ENCODE peak calls at places on chromosomes 11 and 22, in four cellular contexts. One of them, this sample, is unnamed.

GRCh38 chr11:19253149-19253540 is 12.4 kb upstream of the E2F8 start:
- DNase-seq in Right ventricle myocardium superior: no peak
- DNase-seq in nucleus accumbens: no peak
- DNase-seq in GDM1: no peak
- DNase-seq in this sample: no peak

GRCh38 chr11:44839458-44840084 is 111.1 kb downstream of the TP53I11 start:
- DNase-seq in nucleus accumbens: no peak
- DNase-seq in GDM1: no peak
- DNase-seq in Right ventricle myocardium superior: no peak
- DNase-seq in this sample: no peak

GRCh38 chr11:64566042-64566914 is 24.7 kb upstream of the SLC22A12 start:
- DNase-seq in GDM1: no peak
- DNase-seq in nucleus accumbens: no peak
- DNase-seq in Right ventricle myocardium superior: no peak
- DNase-seq in this sample: no peak

GRCh38 chr11:60710482-60710881 is 11.1 kb downstream of the MS4A8 start:
- DNase-seq in GDM1: no peak
- DNase-seq in nucleus accumbens: no peak
- DNase-seq in Right ventricle myocardium superior: no peak
- DNase-seq in this sample: no peak

GRCh38 chr11:42205518-42205917 is 746.1 kb upstream of the LRRC4C start:
- DNase-seq in GDM1: no peak
- DNase-seq in nucleus accumbens: no peak
- DNase-seq in Right ventricle myocardium superior: no peak
- DNase-seq in this sample: no peak

GRCh38 chr11:121555172-121555571 is 102.4 kb upstream of the SORL1-AS1 start:
- DNase-seq in Right ventricle myocardium superior: no peak
- DNase-seq in nucleus accumbens: no peak
- DNase-seq in GDM1: no peak
- DNase-seq in this sample: no peak

GRCh38 chr11:13007702-13008435 is 1.2 kb upstream of the RASSF10 start:
- DNase-seq in nucleus accumbens: no peak
- DNase-seq in GDM1: no peak
- DNase-seq in Right ventricle myocardium superior: no peak
- DNase-seq in this sample: no peak

GRCh38 chr11:108851781-108852180 is 186.9 kb downstream of the DDX10 start:
- DNase-seq in nucleus accumbens: no peak
- DNase-seq in Right ventricle myocardium superior: no peak
- DNase-seq in GDM1: no peak
- DNase-seq in this sample: no peak

GRCh38 chr11:108591893-108592292 is 1.7 kb downstream of the EXPH5 start:
- DNase-seq in GDM1: no peak
- DNase-seq in nucleus accumbens: no peak
- DNase-seq in Right ventricle myocardium superior: no peak
- DNase-seq in this sample: no peak

GRCh38 chr22:49306632-49306975 is 521.1 kb downstream of the BRD1 start:
- DNase-seq in GDM1: no peak
- DNase-seq in Right ventricle myocardium superior: peak; percentile 30
- DNase-seq in nucleus accumbens: no peak
- DNase-seq in this sample: no peak

GRCh38 chr11:114257621-114258558 is 38.3 kb upstream of the NNMT start:
- DNase-seq in Right ventricle myocardium superior: peak; percentile 86
- DNase-seq in nucleus accumbens: no peak
- DNase-seq in GDM1: no peak
- DNase-seq in this sample: peak; percentile 39

GRCh38 chr11:67656278-67656922 is 5.9 kb upstream of the ACY3 start:
- DNase-seq in GDM1: peak; percentile 46
- DNase-seq in Right ventricle myocardium superior: no peak
- DNase-seq in nucleus accumbens: no peak
- DNase-seq in this sample: peak; percentile 3

GRCh38 chr11:45517171-45517770 is 148.2 kb downstream of the CHST1 start:
- DNase-seq in nucleus accumbens: no peak
- DNase-seq in Right ventricle myocardium superior: no peak
- DNase-seq in GDM1: no peak
- DNase-seq in this sample: no peak

GRCh38 chr22:29379258-29379657 is 9.1 kb downstream of the AP1B1 start:
- DNase-seq in GDM1: no peak
- DNase-seq in Right ventricle myocardium superior: no peak
- DNase-seq in nucleus accumbens: no peak
- DNase-seq in this sample: no peak

GRCh38 chr11:17386331-17387084 is 2.0 kb downstream of the KCNJ11 start:
- DNase-seq in GDM1: peak; percentile 38
- DNase-seq in nucleus accumbens: no peak
- DNase-seq in Right ventricle myocardium superior: peak; percentile 65
- DNase-seq in this sample: peak; percentile 83

GRCh38 chr11:15873501-15873900 is 482.8 kb downstream of the SOX6 start:
- DNase-seq in GDM1: no peak
- DNase-seq in nucleus accumbens: no peak
- DNase-seq in Right ventricle myocardium superior: no peak
- DNase-seq in this sample: no peak

GRCh38 chr11:11432621-11433319 is 79.7 kb upstream of the CSNK2A3 start:
- DNase-seq in GDM1: no peak
- DNase-seq in nucleus accumbens: no peak
- DNase-seq in Right ventricle myocardium superior: no peak
- DNase-seq in this sample: no peak

GRCh38 chr11:6655790-6656580 is at the start of gene DCHS1:
- DNase-seq in Right ventricle myocardium superior: peak; percentile 70
- DNase-seq in GDM1: no peak
- DNase-seq in nucleus accumbens: no peak
- DNase-seq in this sample: peak; percentile 70

GRCh38 chr11:39810358-39810757 is 1649.1 kb downstream of the LRRC4C start:
- DNase-seq in nucleus accumbens: no peak
- DNase-seq in GDM1: no peak
- DNase-seq in Right ventricle myocardium superior: no peak
- DNase-seq in this sample: no peak

GRCh38 chr11:58466293-58466692 is 24.3 kb upstream of the OR5B12 start:
- DNase-seq in Right ventricle myocardium superior: no peak
- DNase-seq in GDM1: no peak
- DNase-seq in nucleus accumbens: no peak
- DNase-seq in this sample: no peak

GRCh38 chr22:31680764-31681624 is 19.0 kb upstream of the PISD start:
- DNase-seq in Right ventricle myocardium superior: no peak
- DNase-seq in GDM1: no peak
- DNase-seq in nucleus accumbens: no peak
- DNase-seq in this sample: peak; percentile 25

GRCh38 chr11:12376259-12376971 is 956 bp upstream of the PARVA start:
- DNase-seq in GDM1: no peak
- DNase-seq in nucleus accumbens: no peak
- DNase-seq in Right ventricle myocardium superior: peak; percentile 64
- DNase-seq in this sample: peak; percentile 66

GRCh38 chr22:31244943-31245451 is 32.9 kb downstream of the LIMK2 start:
- DNase-seq in Right ventricle myocardium superior: no peak
- DNase-seq in nucleus accumbens: no peak
- DNase-seq in GDM1: no peak
- DNase-seq in this sample: no peak

GRCh38 chr11:101863361-101863760 is 51.4 kb upstream of the CEP126 start:
- DNase-seq in nucleus accumbens: no peak
- DNase-seq in Right ventricle myocardium superior: no peak
- DNase-seq in GDM1: no peak
- DNase-seq in this sample: no peak

GRCh38 chr11:124950606-124951330 is 3.2 kb upstream of the CCDC15 start:
- DNase-seq in nucleus accumbens: no peak
- DNase-seq in GDM1: peak; percentile 14
- DNase-seq in Right ventricle myocardium superior: no peak
- DNase-seq in this sample: no peak

GRCh38 chr22:30602049-30602448 is 4.9 kb upstream of the TCN2 start:
- DNase-seq in nucleus accumbens: no peak
- DNase-seq in GDM1: no peak
- DNase-seq in Right ventricle myocardium superior: no peak
- DNase-seq in this sample: no peak

GRCh38 chr11:64916040-64916847 is 765 bp downstream of the ATG2A start:
- DNase-seq in GDM1: no peak
- DNase-seq in Right ventricle myocardium superior: no peak
- DNase-seq in nucleus accumbens: no peak
- DNase-seq in this sample: peak; percentile 57

GRCh38 chr11:130879836-130880235 is 36.4 kb downstream of the SNX19 start:
- DNase-seq in GDM1: no peak
- DNase-seq in Right ventricle myocardium superior: no peak
- DNase-seq in nucleus accumbens: no peak
- DNase-seq in this sample: no peak

GRCh38 chr22:26416670-26417270 is 12.3 kb upstream of the ASPHD2 start:
- DNase-seq in Right ventricle myocardium superior: no peak
- DNase-seq in GDM1: no peak
- DNase-seq in nucleus accumbens: no peak
- DNase-seq in this sample: no peak

GRCh38 chr22:19523240-19524169 is 705 bp downstream of the CLDN5 start:
- DNase-seq in Right ventricle myocardium superior: peak; percentile 40
- DNase-seq in nucleus accumbens: no peak
- DNase-seq in GDM1: no peak
- DNase-seq in this sample: no peak

GRCh38 chr11:27456140-27456801 is 16.3 kb downstream of the LGR4 start:
- DNase-seq in GDM1: no peak
- DNase-seq in Right ventricle myocardium superior: no peak
- DNase-seq in nucleus accumbens: no peak
- DNase-seq in this sample: no peak

GRCh38 chr22:19720999-19721485 is 2.3 kb upstream of the GP1BB start:
- DNase-seq in GDM1: no peak
- DNase-seq in Right ventricle myocardium superior: no peak
- DNase-seq in nucleus accumbens: no peak
- DNase-seq in this sample: peak; percentile 60